ENCODE peak calls at places on chromosome 5, in four cellular contexts. One of them, this sample, is unnamed.

GRCh38 chr5:163306421-163306820 is 131.0 kb upstream of the CCNG1 start:
- DNase-seq in HepG2: peak
- DNase-seq in K562: peak
- DNase-seq in H1: no peak
- DNase-seq in this sample: peak

GRCh38 chr5:76487784-76488183 is 84.7 kb downstream of the IQGAP2 start:
- DNase-seq in H1: no peak
- DNase-seq in HepG2: no peak
- DNase-seq in K562: no peak
- DNase-seq in this sample: no peak

GRCh38 chr5:60943624-60944023 is 1.2 kb downstream of the ERCC8 start:
- DNase-seq in K562: no peak
- DNase-seq in HepG2: no peak
- DNase-seq in H1: no peak
- DNase-seq in this sample: no peak

GRCh38 chr5:16418471-16418922 is 47.1 kb downstream of the ZNF622 start:
- DNase-seq in H1: no peak
- DNase-seq in K562: peak
- DNase-seq in HepG2: no peak
- DNase-seq in this sample: no peak

GRCh38 chr5:52863715-52864114 is 76.0 kb downstream of the ITGA1 start:
- DNase-seq in H1: no peak
- DNase-seq in K562: no peak
- DNase-seq in HepG2: no peak
- DNase-seq in this sample: no peak

GRCh38 chr5:108481355-108481931 is 99.5 kb upstream of the FBXL17 start:
- DNase-seq in K562: peak
- DNase-seq in H1: no peak
- DNase-seq in HepG2: peak
- DNase-seq in this sample: no peak

GRCh38 chr5:97839338-97840081 is 656.5 kb upstream of the RIOK2 start:
- DNase-seq in K562: no peak
- DNase-seq in H1: no peak
- DNase-seq in HepG2: no peak
- DNase-seq in this sample: no peak

GRCh38 chr5:179128976-179129375 is 68.8 kb downstream of the ZNF354C start:
- DNase-seq in H1: no peak
- DNase-seq in HepG2: no peak
- DNase-seq in K562: no peak
- DNase-seq in this sample: no peak

GRCh38 chr5:180070726-180071417 is 687 bp downstream of the RNF130 start:
- DNase-seq in K562: no peak
- DNase-seq in HepG2: no peak
- DNase-seq in H1: no peak
- DNase-seq in this sample: peak

GRCh38 chr5:61679562-61679961 is 347.5 kb downstream of the ZSWIM6 start:
- DNase-seq in K562: no peak
- DNase-seq in H1: no peak
- DNase-seq in HepG2: no peak
- DNase-seq in this sample: no peak

GRCh38 chr5:8517461-8517860 is 648.5 kb downstream of the MTRR start:
- DNase-seq in HepG2: no peak
- DNase-seq in H1: no peak
- DNase-seq in K562: no peak
- DNase-seq in this sample: peak

GRCh38 chr5:1390861-1391600 is 46.1 kb upstream of the CLPTM1L start:
- DNase-seq in HepG2: no peak
- DNase-seq in K562: no peak
- DNase-seq in H1: no peak
- DNase-seq in this sample: no peak

GRCh38 chr5:38738898-38739743 is 106.7 kb upstream of the OSMR start:
- DNase-seq in H1: no peak
- DNase-seq in HepG2: no peak
- DNase-seq in K562: no peak
- DNase-seq in this sample: no peak

GRCh38 chr5:175444060-175444904 is at the start of gene DRD1:
- DNase-seq in K562: peak
- DNase-seq in HepG2: no peak
- DNase-seq in H1: peak
- DNase-seq in this sample: peak

DNA sequence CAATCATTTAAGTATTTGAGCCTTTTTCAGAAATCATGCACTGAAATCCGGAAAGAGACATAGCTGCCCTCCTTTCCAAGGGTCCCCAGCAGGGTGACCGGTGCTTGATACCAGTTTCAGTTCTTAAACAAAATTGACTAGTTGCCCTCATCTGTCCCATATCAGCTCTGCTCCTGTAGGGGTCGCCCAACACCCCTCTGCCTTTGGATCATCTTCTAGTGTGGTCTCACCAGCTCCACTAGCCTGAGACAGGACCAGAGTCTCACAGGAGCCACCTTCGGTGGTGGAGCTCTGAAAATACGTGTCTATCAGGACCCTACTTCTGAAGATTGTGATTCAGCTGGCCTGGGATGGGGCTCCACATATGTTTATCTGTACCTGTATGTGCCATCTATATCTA is 428.2 kb downstream of the ENC1 start:
- DNase-seq in H1: peak
- DNase-seq in HepG2: peak
- DNase-seq in K562: peak
- DNase-seq in this sample: peak
- TF ChIP-seq HDAC2 in H1: no peak
- TF ChIP-seq HDAC2 in HepG2: no peak
- TF ChIP-seq HDAC2 in K562: no peak
- TF ChIP-seq HDAC2 in this sample: no peak

GRCh38 chr5:157710887-157711286 is 20.3 kb upstream of the THG1L start:
- DNase-seq in K562: no peak
- DNase-seq in H1: no peak
- DNase-seq in HepG2: no peak
- DNase-seq in this sample: no peak
- TF ChIP-seq MAFK in K562: no peak
- TF ChIP-seq MAFK in H1: no peak
- TF ChIP-seq MAFK in HepG2: no peak
- TF ChIP-seq MAFK in this sample: no peak

GRCh38 chr5:32230356-32231099 is 56.4 kb upstream of the GOLPH3 start:
- DNase-seq in HepG2: no peak
- DNase-seq in H1: no peak
- DNase-seq in K562: no peak
- DNase-seq in this sample: no peak
- TF ChIP-seq HDAC2 in HepG2: no peak
- TF ChIP-seq HDAC2 in H1: no peak
- TF ChIP-seq HDAC2 in K562: no peak
- TF ChIP-seq HDAC2 in this sample: no peak

GRCh38 chr5:17964067-17964466 is 329.8 kb downstream of the TAF11L14 start:
- DNase-seq in K562: no peak
- DNase-seq in HepG2: no peak
- DNase-seq in H1: no peak
- DNase-seq in this sample: no peak

GRCh38 chr5:17966636-17967402 is 332.6 kb downstream of the TAF11L14 start:
- DNase-seq in H1: no peak
- DNase-seq in HepG2: no peak
- DNase-seq in K562: no peak
- DNase-seq in this sample: no peak
- TF ChIP-seq MAFK in H1: no peak
- TF ChIP-seq MAFK in HepG2: no peak
- TF ChIP-seq MAFK in K562: no peak
- TF ChIP-seq MAFK in this sample: no peak

GRCh38 chr5:171562822-171563221 is 143.4 kb downstream of the FGF18 start:
- DNase-seq in HepG2: no peak
- DNase-seq in K562: no peak
- DNase-seq in H1: no peak
- DNase-seq in this sample: no peak
- TF ChIP-seq HDAC2 in HepG2: no peak
- TF ChIP-seq HDAC2 in K562: no peak
- TF ChIP-seq HDAC2 in H1: no peak
- TF ChIP-seq HDAC2 in this sample: no peak

This sample was measured in A549.